ENCODE peak calls at places on chromosomes 7 and 10, in ten cellular contexts. M, U, H, Z, D, N, R, K, O and V are unnamed samples.
A peak's percentile ranks its signal among the peaks of the same experiment; 100 is the strongest.

GRCh38 chr7:130490287-130490686 is 1.6 kb upstream of the MEST start:
- DNase-seq in R (no peak), N (no peak), Z (no peak), D (no peak), O (no peak), K (no peak), M (no peak), U (no peak), H (no peak), V (no peak)

GRCh38 chr7:139753079-139753692 is 24.6 kb downstream of the HIPK2 start:
- DNase-seq in U (no peak), H (peak; percentile 36), K (no peak), M (no peak), R (no peak), D (no peak), N (no peak), Z (peak; percentile 56), O (no peak), V (no peak)

GRCh38 chr7:22969010-22969431 is 44.9 kb downstream of the HYCC1 start:
- DNase-seq in D (no peak), R (no peak), H (no peak), O (peak; percentile 14), M (no peak), K (no peak), U (no peak), Z (no peak), N (no peak), V (no peak)

GRCh38 chr10:126481181-126481580 is 92.9 kb upstream of the ADAM12 start:
- DNase-seq in D (peak; percentile 64), H (no peak), Z (no peak), R (no peak), U (no peak), M (no peak), N (no peak), K (no peak), O (no peak), V (no peak)

GRCh38 chr10:30701471-30702173 is 72.1 kb upstream of the LYZL2 start:
- DNase-seq in R (peak; percentile 31), U (no peak), O (no peak), H (peak; percentile 57), N (peak; percentile 90), Z (peak; percentile 75), M (no peak), K (no peak), D (no peak), V (no peak)

GRCh38 chr10:85922363-85923129 is 444.0 kb downstream of the GRID1 start:
- DNase-seq in M (no peak), N (no peak), H (no peak), R (no peak), K (no peak), D (peak; percentile 80), Z (no peak), O (no peak), U (no peak), V (no peak)

GRCh38 chr10:29140151-29140550 is 148.7 kb upstream of the LYZL1 start:
- DNase-seq in K (no peak), O (no peak), R (no peak), U (no peak), D (no peak), Z (no peak), H (no peak), M (no peak), N (no peak), V (no peak)

GRCh38 chr10:26430641-26431163 is 7.4 kb upstream of the APBB1IP start:
- DNase-seq in N (no peak), K (no peak), R (no peak), O (no peak), M (no peak), H (no peak), U (peak; percentile 33), D (peak; percentile 21), Z (no peak), V (no peak)

GRCh38 chr7:84271550-84271949 is 77.0 kb upstream of the SEMA3A start:
- DNase-seq in R (no peak), Z (peak; percentile 45), O (no peak), D (no peak), U (no peak), H (no peak), M (no peak), N (no peak), K (no peak), V (no peak)

GRCh38 chr10:17387861-17388503 is 66.4 kb downstream of the ST8SIA6 start:
- DNase-seq in M (peak; percentile 18), U (no peak), N (no peak), H (no peak), R (no peak), D (no peak), O (no peak), Z (no peak), K (no peak), V (no peak)

GRCh38 chr7:47473499-47474210 is 108.3 kb downstream of the TNS3 start:
- DNase-seq in O (no peak), R (no peak), H (peak; percentile 55), K (no peak), D (no peak), U (no peak), Z (peak; percentile 58), N (no peak), M (no peak), V (no peak)

GRCh38 chr7:47477191-47478016 is 104.5 kb downstream of the TNS3 start:
- DNase-seq in Z (no peak), O (no peak), M (no peak), R (no peak), K (no peak), H (no peak), U (no peak), N (no peak), D (no peak), V (no peak)

GRCh38 chr7:47474211-47474936 is 107.5 kb downstream of the TNS3 start:
- DNase-seq in R (no peak), Z (peak; percentile 28), M (no peak), U (no peak), D (no peak), N (no peak), O (no peak), K (no peak), H (peak; percentile 59), V (no peak)

GRCh38 chr7:47475880-47476227 is 106.1 kb downstream of the TNS3 start:
- DNase-seq in Z (no peak), K (no peak), D (no peak), N (no peak), R (no peak), O (no peak), U (no peak), M (no peak), H (no peak), V (no peak)

GRCh38 chr7:47474937-47475879 is 106.7 kb downstream of the TNS3 start:
- DNase-seq in O (peak; percentile 94), M (peak; percentile 96), H (peak; percentile 93), U (peak; percentile 74), D (no peak), R (peak; percentile 94), Z (peak; percentile 96), N (peak; percentile 91), K (peak; percentile 88), V (no peak)
- TF ChIP-seq POLR2A in O (no peak), M (peak; percentile 88), H (no peak), U (no peak), D (peak; percentile 9), R (no peak), Z (peak; percentile 49), N (no peak), K (peak; percentile 38), V (no peak)

GRCh38 chr7:31051598-31052503 is at the start of gene ADCYAP1R1:
- DNase-seq in O (peak; percentile 69), U (no peak), Z (no peak), N (no peak), R (no peak), D (no peak), M (no peak), H (no peak), K (no peak), V (no peak)
- TF ChIP-seq CTCF in O (peak; percentile 15), U (no peak), Z (no peak), N (no peak), R (no peak), D (no peak), M (no peak), H (no peak), K (no peak), V (no peak)

GRCh38 chr10:105243825-105244224 is 602.7 kb downstream of the SORCS3 start:
- DNase-seq in M (no peak), U (no peak), Z (no peak), K (no peak), O (no peak), D (peak; percentile 68), N (no peak), R (no peak), H (no peak), V (no peak)

GRCh38 chr10:105252908-105253307 is 611.8 kb downstream of the SORCS3 start:
- DNase-seq in H (no peak), D (no peak), U (no peak), Z (no peak), K (no peak), M (no peak), N (no peak), R (no peak), O (no peak), V (no peak)

GRCh38 chr10:105243381-105243780 is 602.3 kb downstream of the SORCS3 start:
- DNase-seq in U (no peak), D (peak; percentile 31), H (no peak), N (no peak), R (no peak), Z (no peak), K (no peak), O (no peak), M (no peak), V (no peak)

GRCh38 chr10:105253843-105254242 is 612.8 kb downstream of the SORCS3 start:
- DNase-seq in H (no peak), O (no peak), M (no peak), N (no peak), R (no peak), Z (no peak), U (no peak), K (no peak), D (peak; percentile 45), V (no peak)

DNA sequence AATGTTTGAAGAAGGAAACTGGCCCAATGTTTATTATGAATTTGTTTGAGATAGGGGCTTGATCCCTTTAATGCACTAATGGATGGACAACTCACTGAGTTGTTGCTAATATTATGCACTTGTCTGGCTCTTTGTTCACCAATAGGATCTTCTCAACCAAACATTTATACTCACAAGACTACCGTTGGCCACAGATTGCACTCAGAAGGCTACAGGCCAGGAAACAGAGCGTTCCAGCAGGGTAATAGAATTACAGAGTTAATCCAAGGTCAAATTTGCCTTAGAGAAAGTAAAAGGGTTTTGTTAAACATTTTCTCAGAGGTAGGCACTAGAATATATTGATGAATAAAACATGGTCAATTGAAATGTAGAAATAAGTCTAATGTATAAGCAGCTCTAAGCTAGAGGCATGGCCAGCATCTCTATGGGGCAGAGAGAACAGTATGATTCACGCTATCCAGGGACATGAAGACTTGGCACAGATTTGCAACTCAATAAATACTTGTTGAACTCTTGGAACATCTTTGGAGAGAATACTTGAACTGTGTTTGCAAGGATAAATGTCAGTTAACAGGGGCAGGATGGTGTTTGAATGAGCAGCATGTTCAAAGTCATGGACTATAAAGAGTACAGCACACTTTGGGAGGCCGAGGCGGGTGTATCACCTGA is 606.9 kb downstream of the SORCS3 start:
- DNase-seq in O (no peak), U (no peak), D (no peak), H (no peak), M (no peak), Z (no peak), K (no peak), R (no peak), N (no peak), V (no peak)
- TF ChIP-seq POLR2A in O (no peak), U (no peak), D (no peak), H (no peak), M (no peak), Z (no peak), K (no peak), R (no peak), N (no peak), V (no peak)

GRCh38 chr7:148556892-148557291 is 33.7 kb upstream of the C7orf33 start:
- DNase-seq in K (no peak), H (no peak), U (no peak), D (no peak), N (no peak), M (no peak), Z (no peak), R (no peak), O (no peak), V (no peak)
- TF ChIP-seq CTCF in K (no peak), H (no peak), U (no peak), D (no peak), N (no peak), M (no peak), Z (no peak), R (no peak), O (no peak), V (no peak)